ENCODE peak calls at places on chromosome 3, in four cellular contexts. X, K, E and H are unnamed samples.
A peak's percentile ranks its signal among the peaks of the same experiment; 100 is the strongest.

GRCh38 chr3:191329654-191330308 is 545 bp downstream of the UTS2B start:
- DNase-seq in X (peak; percentile 47), K (no peak), E (peak; percentile 41), H (peak; percentile 73)

GRCh38 chr3:53806182-53807116 is 39.8 kb downstream of the CHDH start:
- DNase-seq in X (peak; percentile 27), K (no peak), E (no peak), H (no peak)

GRCh38 chr3:43175541-43175940 is 69.7 kb upstream of the POMGNT2 start:
- DNase-seq in X (no peak), K (no peak), E (no peak), H (no peak)

GRCh38 chr3:129626744-129627349 is 20.4 kb upstream of the PLXND1 start:
- DNase-seq in X (peak; percentile 91), K (peak; percentile 73), E (peak; percentile 67), H (peak; percentile 84)

GRCh38 chr3:10391391-10391790 is 70.5 kb upstream of the SEC13 start:
- DNase-seq in X (no peak), K (no peak), E (no peak), H (peak; percentile 53)

GRCh38 chr3:9746330-9746729 is 3.4 kb upstream of the OGG1 start:
- DNase-seq in X (no peak), K (no peak), E (no peak), H (no peak)

GRCh38 chr3:118705827-118706226 is 328.8 kb downstream of the IGSF11 start:
- DNase-seq in X (no peak), K (no peak), E (no peak), H (no peak)

GRCh38 chr3:122679085-122679466 is 1.6 kb upstream of the PARP14 start:
- DNase-seq in X (peak; percentile 91), K (peak; percentile 77), E (peak; percentile 69), H (peak; percentile 65)

GRCh38 chr3:183816681-183817080 is 8.7 kb downstream of the MAP6D1 start:
- DNase-seq in X (no peak), K (no peak), E (no peak), H (no peak)

GRCh38 chr3:159158213-159158612 is 356.4 kb downstream of the MFSD1 start:
- DNase-seq in X (peak; percentile 6), K (no peak), E (no peak), H (peak; percentile 63)

GRCh38 chr3:99111235-99111634 is 209.7 kb upstream of the DCBLD2 start:
- DNase-seq in X (peak; percentile 44), K (no peak), E (no peak), H (no peak)

GRCh38 chr3:53551324-53551723 is 56.9 kb downstream of the CACNA1D start:
- DNase-seq in X (no peak), K (no peak), E (no peak), H (no peak)

GRCh38 chr3:191557322-191557721 is 96.4 kb downstream of the PYDC2 start:
- DNase-seq in X (no peak), K (no peak), E (no peak), H (no peak)

GRCh38 chr3:128170866-128171516 is 17.7 kb downstream of the EEFSEC start:
- DNase-seq in X (peak; percentile 12), K (no peak), E (peak; percentile 63), H (peak; percentile 68)